ENCODE peak calls at places on chromosomes 2 and 18, in seven cellular contexts. One of them, this sample, is unnamed.

GRCh38 chr18:13613591-13614317 is 112.6 kb downstream of the FAM210A start:
- DNase-seq in GM23248: no peak
- DNase-seq in PC-3: no peak
- DNase-seq in HCT116: no peak
- DNase-seq in GM23338: no peak
- DNase-seq in neural progenitor cell: no peak
- DNase-seq in SK-N-SH: no peak
- DNase-seq in this sample: peak; percentile 88

GRCh38 chr2:118032169-118033013 is 18.5 kb upstream of the CCDC93 start:
- DNase-seq in SK-N-SH: peak; percentile 53
- DNase-seq in GM23338: peak; percentile 73
- DNase-seq in PC-3: peak; percentile 68
- DNase-seq in HCT116: no peak
- DNase-seq in neural progenitor cell: peak; percentile 62
- DNase-seq in GM23248: peak; percentile 69
- DNase-seq in this sample: peak; percentile 69

GRCh38 chr18:63683152-63683551 is 19.6 kb upstream of the SERPINB11 start:
- DNase-seq in GM23338: peak; percentile 47
- DNase-seq in SK-N-SH: no peak
- DNase-seq in GM23248: peak; percentile 97
- DNase-seq in neural progenitor cell: peak; percentile 58
- DNase-seq in HCT116: no peak
- DNase-seq in PC-3: peak; percentile 97
- DNase-seq in this sample: no peak

GRCh38 chr18:41881285-41881684 is 73.7 kb upstream of the PIK3C3 start:
- DNase-seq in SK-N-SH: no peak
- DNase-seq in neural progenitor cell: no peak
- DNase-seq in PC-3: peak; percentile 40
- DNase-seq in GM23338: no peak
- DNase-seq in HCT116: no peak
- DNase-seq in GM23248: peak; percentile 74
- DNase-seq in this sample: no peak

GRCh38 chr2:43766006-43766405 is 7.8 kb upstream of the DYNC2LI1 start:
- DNase-seq in PC-3: peak; percentile 77
- DNase-seq in GM23248: no peak
- DNase-seq in GM23338: no peak
- DNase-seq in SK-N-SH: no peak
- DNase-seq in HCT116: no peak
- DNase-seq in neural progenitor cell: no peak
- DNase-seq in this sample: no peak

GRCh38 chr2:75602724-75603342 is 42.1 kb upstream of the EVA1A start:
- DNase-seq in neural progenitor cell: no peak
- DNase-seq in GM23338: no peak
- DNase-seq in GM23248: peak; percentile 95
- DNase-seq in HCT116: no peak
- DNase-seq in PC-3: peak; percentile 86
- DNase-seq in SK-N-SH: no peak
- DNase-seq in this sample: no peak

GRCh38 chr2:38146917-38147307 is 71.0 kb upstream of the CYP1B1 start:
- DNase-seq in GM23248: peak; percentile 97
- DNase-seq in PC-3: peak; percentile 96
- DNase-seq in GM23338: peak; percentile 30
- DNase-seq in HCT116: peak; percentile 79
- DNase-seq in neural progenitor cell: no peak
- DNase-seq in SK-N-SH: peak; percentile 27
- DNase-seq in this sample: no peak

GRCh38 chr18:74623047-74623816 is 25.6 kb downstream of the ZNF407 start:
- DNase-seq in GM23338: peak; percentile 79
- DNase-seq in GM23248: peak; percentile 56
- DNase-seq in HCT116: peak; percentile 10
- DNase-seq in PC-3: peak; percentile 40
- DNase-seq in SK-N-SH: no peak
- DNase-seq in neural progenitor cell: peak; percentile 27
- DNase-seq in this sample: no peak

GRCh38 chr18:56322403-56322802 is 316.0 kb downstream of the TXNL1 start:
- DNase-seq in HCT116: no peak
- DNase-seq in SK-N-SH: peak; percentile 70
- DNase-seq in GM23338: no peak
- DNase-seq in GM23248: no peak
- DNase-seq in neural progenitor cell: peak; percentile 32
- DNase-seq in PC-3: no peak
- DNase-seq in this sample: no peak

GRCh38 chr2:211085056-211085680 is 528.8 kb downstream of the CPS1 start:
- DNase-seq in neural progenitor cell: peak; percentile 57
- DNase-seq in HCT116: peak; percentile 44
- DNase-seq in GM23338: peak; percentile 77
- DNase-seq in SK-N-SH: peak; percentile 20
- DNase-seq in PC-3: peak; percentile 81
- DNase-seq in GM23248: peak; percentile 47
- DNase-seq in this sample: peak; percentile 40

GRCh38 chr18:6284761-6285160 is 129.9 kb downstream of the L3MBTL4 start:
- DNase-seq in GM23338: no peak
- DNase-seq in GM23248: no peak
- DNase-seq in PC-3: no peak
- DNase-seq in HCT116: no peak
- DNase-seq in neural progenitor cell: no peak
- DNase-seq in SK-N-SH: no peak
- DNase-seq in this sample: no peak

GRCh38 chr2:242024751-242025355 is 155.3 kb downstream of the RTP5 start:
- DNase-seq in neural progenitor cell: no peak
- DNase-seq in GM23248: no peak
- DNase-seq in GM23338: no peak
- DNase-seq in SK-N-SH: no peak
- DNase-seq in HCT116: no peak
- DNase-seq in PC-3: no peak
- DNase-seq in this sample: no peak

GRCh38 chr2:242029422-242030225 is 160.1 kb downstream of the RTP5 start:
- DNase-seq in SK-N-SH: no peak
- DNase-seq in PC-3: no peak
- DNase-seq in GM23248: peak; percentile 20
- DNase-seq in HCT116: no peak
- DNase-seq in GM23338: no peak
- DNase-seq in neural progenitor cell: no peak
- DNase-seq in this sample: peak; percentile 13

GRCh38 chr2:242030858-242031257 is 161.3 kb downstream of the RTP5 start:
- DNase-seq in GM23248: no peak
- DNase-seq in HCT116: no peak
- DNase-seq in PC-3: no peak
- DNase-seq in SK-N-SH: no peak
- DNase-seq in GM23338: no peak
- DNase-seq in neural progenitor cell: no peak
- DNase-seq in this sample: no peak

GRCh38 chr2:242030226-242030575 is 160.7 kb downstream of the RTP5 start:
- DNase-seq in HCT116: no peak
- DNase-seq in neural progenitor cell: no peak
- DNase-seq in SK-N-SH: no peak
- DNase-seq in GM23248: no peak
- DNase-seq in PC-3: no peak
- DNase-seq in GM23338: no peak
- DNase-seq in this sample: no peak

DNA sequence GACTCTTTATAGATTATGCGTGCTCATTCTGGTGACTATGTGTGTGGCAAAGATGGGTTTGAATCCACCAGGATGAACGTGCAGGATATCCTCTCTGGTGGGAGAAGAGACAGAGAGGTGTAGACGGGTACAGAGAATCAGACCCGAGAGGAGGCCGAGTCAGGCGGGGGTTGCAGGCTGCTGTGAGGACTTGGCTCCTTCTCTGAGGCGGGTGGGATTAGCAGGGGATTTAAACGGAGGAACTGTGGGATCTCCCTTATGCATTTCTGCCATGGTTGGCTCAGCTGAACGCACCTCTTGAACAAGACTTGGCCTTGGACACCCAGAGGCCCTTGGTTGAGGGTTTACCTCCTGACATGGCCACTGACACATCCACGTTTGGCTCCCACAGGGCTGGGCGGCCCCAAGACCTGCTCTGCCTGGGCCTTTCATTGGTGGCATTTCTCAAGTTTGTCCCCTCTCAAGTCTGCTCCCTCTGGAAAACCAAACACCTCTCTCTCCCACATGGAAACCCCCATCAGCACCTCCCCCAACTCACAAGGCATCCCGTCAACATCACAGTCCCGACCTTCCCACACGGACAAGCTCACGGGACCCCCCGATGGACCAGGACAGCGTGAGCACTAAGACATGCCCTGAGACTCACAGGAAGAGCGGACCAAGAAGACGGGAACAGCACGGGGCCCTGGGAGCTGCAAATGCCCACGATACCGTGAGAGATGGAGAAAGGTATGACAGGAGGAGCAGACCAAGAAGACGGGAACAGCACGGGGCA is 158.3 kb downstream of the RTP5 start:
- DNase-seq in SK-N-SH: no peak
- DNase-seq in HCT116: no peak
- DNase-seq in neural progenitor cell: no peak
- DNase-seq in PC-3: no peak
- DNase-seq in GM23248: no peak
- DNase-seq in GM23338: no peak
- DNase-seq in this sample: no peak
- TF ChIP-seq EZH2phosphoT487 in SK-N-SH: no peak
- TF ChIP-seq EZH2phosphoT487 in HCT116: no peak
- TF ChIP-seq EZH2phosphoT487 in neural progenitor cell: no peak
- TF ChIP-seq EZH2phosphoT487 in PC-3: no peak
- TF ChIP-seq EZH2phosphoT487 in GM23248: no peak
- TF ChIP-seq EZH2phosphoT487 in GM23338: no peak
- TF ChIP-seq EZH2phosphoT487 in this sample: no peak

DNA sequence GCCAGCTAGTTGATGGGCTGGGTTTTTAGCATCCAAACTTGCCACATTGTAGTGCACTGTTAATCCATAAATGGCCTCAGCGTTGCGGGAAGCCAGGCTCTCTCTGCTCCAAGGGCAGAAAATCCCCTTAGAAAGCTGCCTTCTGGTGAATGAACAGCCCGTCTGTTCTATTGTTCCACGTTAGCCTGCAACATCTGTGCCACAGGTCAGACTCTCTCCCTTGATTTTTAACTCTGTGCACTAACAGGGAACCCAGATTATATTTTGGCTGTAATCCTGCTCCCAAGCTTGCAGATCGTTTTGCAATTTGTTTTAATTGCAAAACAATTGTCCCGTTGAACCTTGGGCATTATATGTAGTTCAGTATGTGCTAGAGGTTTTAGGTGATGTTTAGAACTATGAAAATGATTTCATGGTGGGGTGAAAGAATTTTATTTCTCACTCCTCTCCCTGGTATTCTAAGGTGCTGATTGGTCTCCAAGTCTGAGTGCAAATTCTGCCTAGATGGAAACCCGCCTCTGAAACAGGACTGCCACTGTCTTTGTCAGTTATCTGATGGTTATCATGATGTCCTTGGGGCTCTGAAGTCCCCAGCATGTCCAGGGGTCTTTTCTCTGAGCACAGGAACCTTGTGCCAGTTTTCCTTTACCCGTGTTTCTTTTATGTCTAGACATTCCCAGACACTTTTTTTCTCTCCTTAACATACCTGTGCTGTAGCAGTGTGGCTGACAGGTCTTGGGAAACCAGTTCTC is 106.6 kb downstream of the MAP4K4 start:
- DNase-seq in SK-N-SH: peak; percentile 39
- DNase-seq in HCT116: no peak
- DNase-seq in PC-3: no peak
- DNase-seq in neural progenitor cell: peak; percentile 89
- DNase-seq in GM23338: no peak
- DNase-seq in GM23248: peak; percentile 30
- DNase-seq in this sample: no peak
- H3K4me2 ChIP-seq in SK-N-SH: no peak overlapping the region
- H3K4me2 ChIP-seq in HCT116: no peak overlapping the region
- H3K4me2 ChIP-seq in PC-3: peak overlapping the region; percentile 36
- H3K4me2 ChIP-seq in neural progenitor cell: peak overlapping the region; percentile 69
- H3K4me2 ChIP-seq in GM23338: peak overlapping the region; percentile 62
- H3K4me2 ChIP-seq in GM23248: no peak overlapping the region
- H3K4me2 ChIP-seq in this sample: no peak overlapping the region

DNA sequence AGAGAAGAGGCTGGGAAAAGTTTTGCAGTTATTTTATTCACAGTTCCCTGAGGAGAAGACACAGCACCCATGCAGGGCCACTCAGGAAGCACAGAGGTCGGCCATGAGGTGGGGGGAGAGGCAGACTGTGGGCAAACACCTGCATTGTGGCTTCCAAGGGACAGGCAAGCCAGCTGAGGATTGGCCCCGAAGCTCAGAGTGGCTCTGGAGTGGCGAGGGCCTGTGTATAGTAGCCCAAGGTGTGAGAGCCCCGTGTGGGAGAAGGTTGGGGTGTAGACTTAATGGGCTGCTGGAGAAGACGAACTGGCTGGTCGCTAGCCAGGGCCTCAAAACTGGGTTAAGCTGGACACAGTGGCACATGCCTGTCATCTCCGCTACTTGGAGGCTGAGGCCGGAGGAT is 218.7 kb downstream of the FHOD3 start:
- DNase-seq in HCT116: no peak
- DNase-seq in SK-N-SH: no peak
- DNase-seq in GM23248: no peak
- DNase-seq in PC-3: no peak
- DNase-seq in neural progenitor cell: no peak
- DNase-seq in GM23338: no peak
- DNase-seq in this sample: no peak
- H3K4me1 ChIP-seq in HCT116: peaks cover 4% of the 10 kb centered on the region
- H3K4me1 ChIP-seq in SK-N-SH: peaks cover 24% of the 10 kb centered on the region
- H3K4me1 ChIP-seq in GM23248: peaks cover 17% of the 10 kb centered on the region
- H3K4me1 ChIP-seq in PC-3: no peaks in the 10 kb centered on the region
- H3K4me1 ChIP-seq in neural progenitor cell: peaks cover 31% of the 10 kb centered on the region
- H3K4me1 ChIP-seq in GM23338: peaks cover 18% of the 10 kb centered on the region
- H3K4me1 ChIP-seq in this sample: no peaks in the 10 kb centered on the region

GRCh38 chr2:236123716-236124115 is 44.5 kb downstream of the GBX2 start:
- DNase-seq in HCT116: no peak
- DNase-seq in GM23338: no peak
- DNase-seq in GM23248: no peak
- DNase-seq in SK-N-SH: no peak
- DNase-seq in neural progenitor cell: no peak
- DNase-seq in PC-3: no peak
- DNase-seq in this sample: no peak

GRCh38 chr2:236121546-236121945 is 46.6 kb downstream of the GBX2 start:
- DNase-seq in PC-3: peak; percentile 20
- DNase-seq in HCT116: no peak
- DNase-seq in neural progenitor cell: no peak
- DNase-seq in GM23338: no peak
- DNase-seq in SK-N-SH: no peak
- DNase-seq in GM23248: peak; percentile 29
- DNase-seq in this sample: no peak

GRCh38 chr2:236127010-236127409 is 41.2 kb downstream of the GBX2 start:
- DNase-seq in GM23248: no peak
- DNase-seq in PC-3: peak; percentile 44
- DNase-seq in SK-N-SH: no peak
- DNase-seq in neural progenitor cell: no peak
- DNase-seq in HCT116: no peak
- DNase-seq in GM23338: no peak
- DNase-seq in this sample: no peak

GRCh38 chr2:236125541-236125940 is 42.6 kb downstream of the GBX2 start:
- DNase-seq in SK-N-SH: no peak
- DNase-seq in GM23338: no peak
- DNase-seq in PC-3: no peak
- DNase-seq in neural progenitor cell: no peak
- DNase-seq in HCT116: no peak
- DNase-seq in GM23248: no peak
- DNase-seq in this sample: no peak

DNA sequence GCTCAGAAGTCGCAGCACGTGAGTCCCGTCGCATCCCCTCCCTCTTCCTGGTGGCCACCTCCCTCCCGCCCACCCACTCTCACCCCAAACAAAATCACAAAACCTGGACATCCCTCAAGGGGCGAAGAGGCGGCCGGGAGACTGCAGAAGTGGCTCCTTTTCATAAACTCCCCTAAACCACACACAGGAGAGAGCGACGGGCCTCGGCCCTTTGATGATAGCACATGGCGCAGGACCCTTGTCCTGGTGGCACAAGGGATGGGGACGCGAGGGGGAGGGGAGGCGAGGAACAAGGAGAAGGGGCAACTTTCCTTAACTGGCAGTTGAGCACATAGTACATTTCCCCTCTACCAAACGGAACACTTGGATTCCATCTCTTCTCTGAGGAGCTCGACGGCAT is 44.0 kb downstream of the GBX2 start:
- DNase-seq in GM23248: no peak
- DNase-seq in neural progenitor cell: no peak
- DNase-seq in PC-3: no peak
- DNase-seq in GM23338: no peak
- DNase-seq in SK-N-SH: no peak
- DNase-seq in HCT116: no peak
- DNase-seq in this sample: no peak
- TF ChIP-seq EZH2phosphoT487 in GM23248: no peak
- TF ChIP-seq EZH2phosphoT487 in neural progenitor cell: no peak
- TF ChIP-seq EZH2phosphoT487 in PC-3: no peak
- TF ChIP-seq EZH2phosphoT487 in GM23338: no peak
- TF ChIP-seq EZH2phosphoT487 in SK-N-SH: no peak
- TF ChIP-seq EZH2phosphoT487 in HCT116: no peak
- TF ChIP-seq EZH2phosphoT487 in this sample: no peak

This sample was measured in OCI-LY7.